ENCODE peak calls at places on chromosomes 1 and 21, in nine cellular contexts. C is heart right ventricle, W is aorta, M is neuronal stem cell, H is uterus, N is Panc1, E is endothelial cell of umbilical vein, I is heart left ventricle, F is Peyer's patch. V is an unnamed sample.

GRCh38 chr1:205800973-205801703 is 11.9 kb downstream of the SLC41A1 start:
- DNase-seq in C (no peak), W (no peak), M (no peak), H (no peak), N (no peak), E (no peak), I (no peak), F (no peak), V (no peak)

GRCh38 chr1:17272641-17273040 is 23.7 kb downstream of the PADI3 start:
- DNase-seq in C (no peak), W (peak; percentile 48), M (no peak), H (no peak), N (no peak), E (no peak), I (no peak), F (no peak), V (no peak)

GRCh38 chr1:226920446-226920894 is 19.6 kb upstream of the COQ8A start:
- DNase-seq in C (peak; percentile 71), W (no peak), M (no peak), H (no peak), N (no peak), E (no peak), I (peak; percentile 79), F (no peak), V (no peak)

GRCh38 chr1:30172757-30173156 is 550.6 kb downstream of the MATN1 start:
- DNase-seq in C (no peak), W (no peak), M (no peak), H (no peak), N (no peak), E (no peak), I (no peak), F (no peak), V (no peak)

GRCh38 chr1:225462714-225463574 is 35.1 kb upstream of the LBR start:
- DNase-seq in C (no peak), W (peak; percentile 39), M (no peak), H (peak; percentile 60), N (no peak), E (no peak), I (no peak), F (no peak), V (no peak)

GRCh38 chr1:106753069-106753468 is 303.4 kb upstream of the PRMT6 start:
- DNase-seq in C (no peak), W (no peak), M (no peak), H (no peak), N (no peak), E (no peak), I (no peak), F (no peak), V (no peak)

GRCh38 chr21:42597487-42598158 is 55.8 kb upstream of the PDE9A start:
- DNase-seq in C (no peak), W (no peak), M (no peak), H (no peak), N (no peak), E (no peak), I (no peak), F (no peak), V (no peak)

GRCh38 chr1:100597069-100597741 is 59.3 kb downstream of the GPR88 start:
- DNase-seq in C (no peak), W (no peak), M (no peak), H (no peak), N (no peak), E (peak; percentile 95), I (no peak), F (no peak), V (no peak)

GRCh38 chr1:114224196-114224907 is 70.7 kb upstream of the SYT6 start:
- DNase-seq in C (no peak), W (no peak), M (no peak), H (no peak), N (no peak), E (no peak), I (no peak), F (no peak), V (no peak)

GRCh38 chr1:68231627-68232303 is 558 bp downstream of the WLS start:
- DNase-seq in C (peak; percentile 48), W (peak; percentile 85), M (no peak), H (peak; percentile 80), N (no peak), E (peak; percentile 78), I (peak; percentile 61), F (peak; percentile 22), V (no peak)

GRCh38 chr1:239601108-239601507 is 214.7 kb downstream of the CHRM3 start:
- DNase-seq in C (no peak), W (no peak), M (no peak), H (no peak), N (no peak), E (no peak), I (no peak), F (no peak), V (no peak)

GRCh38 chr1:110426854-110427253 is 19.4 kb upstream of the LAMTOR5 start:
- DNase-seq in C (no peak), W (no peak), M (no peak), H (no peak), N (no peak), E (no peak), I (no peak), F (no peak), V (no peak)
- H3K27ac ChIP-seq in C (no peak overlapping the region), W (no peak overlapping the region), M (no peak overlapping the region), H (no peak overlapping the region), N (no peak overlapping the region), E (no peak overlapping the region), I (no peak overlapping the region), F (no peak overlapping the region), V (no peak overlapping the region)

GRCh38 chr1:19411612-19412011 is 73.7 kb downstream of the CAPZB start:
- DNase-seq in C (no peak), W (no peak), M (no peak), H (no peak), N (no peak), E (no peak), I (no peak), F (peak; percentile 66), V (no peak)

GRCh38 chr1:19410393-19410792 is 74.9 kb downstream of the CAPZB start:
- DNase-seq in C (no peak), W (no peak), M (no peak), H (no peak), N (no peak), E (no peak), I (no peak), F (no peak), V (no peak)

GRCh38 chr1:19413999-19414398 is 71.3 kb downstream of the CAPZB start:
- DNase-seq in C (no peak), W (no peak), M (no peak), H (no peak), N (no peak), E (no peak), I (no peak), F (no peak), V (no peak)

GRCh38 chr1:19414490-19414889 is 70.8 kb downstream of the CAPZB start:
- DNase-seq in C (no peak), W (no peak), M (no peak), H (peak; percentile 62), N (no peak), E (no peak), I (no peak), F (no peak), V (no peak)

DNA sequence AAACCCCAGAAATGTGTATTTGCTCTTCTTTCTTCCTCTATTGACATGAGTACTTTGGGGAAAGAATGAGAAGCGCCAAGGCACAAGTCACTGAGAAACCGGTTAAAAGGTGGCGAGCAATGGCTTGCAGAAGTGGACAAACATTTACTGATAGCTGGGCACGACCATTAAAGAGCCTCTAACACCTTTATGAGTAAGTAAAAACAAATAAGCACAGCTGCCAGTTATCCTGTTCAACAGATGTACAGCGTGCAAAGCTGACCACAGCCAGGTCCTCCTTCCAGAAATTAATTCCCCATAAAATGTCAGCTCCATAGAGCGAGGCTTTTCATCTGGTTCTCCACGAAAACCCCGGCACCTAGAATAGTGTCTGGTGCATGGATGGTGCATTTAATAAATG is 72.7 kb downstream of the CAPZB start:
- DNase-seq in C (no peak), W (no peak), M (no peak), H (no peak), N (no peak), E (no peak), I (no peak), F (no peak), V (no peak)
- H3K4me1 ChIP-seq in C (peaks cover 69% of the 10 kb centered on the region), W (no peaks in the 10 kb centered on the region), M (peaks cover 1% of the 10 kb centered on the region), H (peaks cover 9% of the 10 kb centered on the region), N (peaks cover 39% of the 10 kb centered on the region), E (no peaks in the 10 kb centered on the region), I (peaks cover 57% of the 10 kb centered on the region), F (peaks cover 8% of the 10 kb centered on the region), V (peaks cover 5% of the 10 kb centered on the region)

GRCh38 chr1:219163401-219163954 is 10.2 kb upstream of the LYPLAL1 start:
- DNase-seq in C (no peak), W (no peak), M (no peak), H (no peak), N (no peak), E (no peak), I (no peak), F (no peak), V (no peak)

GRCh38 chr1:219155140-219155539 is 18.5 kb upstream of the LYPLAL1 start:
- DNase-seq in C (no peak), W (no peak), M (no peak), H (no peak), N (no peak), E (no peak), I (peak; percentile 35), F (no peak), V (no peak)

GRCh38 chr1:219160942-219161341 is 12.7 kb upstream of the LYPLAL1 start:
- DNase-seq in C (no peak), W (no peak), M (no peak), H (no peak), N (no peak), E (no peak), I (no peak), F (no peak), V (no peak)

GRCh38 chr1:219161371-219161975 is 12.2 kb upstream of the LYPLAL1 start:
- DNase-seq in C (no peak), W (no peak), M (no peak), H (no peak), N (no peak), E (no peak), I (no peak), F (no peak), V (no peak)

DNA sequence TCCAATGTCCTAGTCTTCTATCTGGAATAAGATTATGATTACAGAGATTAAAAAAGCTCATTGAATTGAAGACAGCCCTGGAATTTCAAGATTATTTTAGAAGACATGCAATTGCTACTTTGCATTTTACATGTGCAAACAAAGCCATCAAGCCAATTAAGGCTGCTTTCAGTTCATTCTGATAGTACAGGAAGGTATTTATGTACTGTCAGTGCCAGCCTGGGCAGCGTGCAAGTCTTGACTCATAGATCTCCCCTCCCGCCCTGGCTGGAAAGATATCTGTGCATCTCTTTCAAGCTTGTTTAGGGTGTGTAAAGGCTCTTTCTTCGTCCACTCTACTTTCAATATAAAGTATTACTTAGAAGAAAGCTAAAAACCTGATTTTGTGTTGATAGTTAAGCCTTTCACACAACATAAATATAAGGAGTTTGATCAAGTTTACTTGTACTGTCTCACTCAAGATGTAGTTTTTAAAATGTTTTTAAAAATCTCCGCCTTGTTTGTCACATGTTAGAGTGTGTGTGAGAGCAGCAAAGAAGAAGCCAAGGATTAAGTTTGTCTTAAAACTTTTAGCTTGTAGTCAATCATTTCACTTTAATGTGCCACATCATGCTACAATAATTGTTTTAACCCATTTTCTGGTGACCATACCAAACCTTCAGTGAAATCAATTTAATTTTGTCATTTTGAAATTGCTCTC is 13.6 kb upstream of the LYPLAL1 start:
- DNase-seq in C (no peak), W (no peak), M (no peak), H (no peak), N (no peak), E (no peak), I (no peak), F (no peak), V (no peak)
- H3K4me3 ChIP-seq in C (no peak overlapping the region), W (no peak overlapping the region), M (no peak overlapping the region), H (no peak overlapping the region), N (no peak overlapping the region), E (no peak overlapping the region), I (no peak overlapping the region), F (no peak overlapping the region), V (no peak overlapping the region)

GRCh38 chr1:8554956-8555534 is 237.1 kb downstream of the SLC45A1 start:
- DNase-seq in C (no peak), W (no peak), M (no peak), H (peak; percentile 64), N (no peak), E (peak; percentile 53), I (no peak), F (no peak), V (no peak)
- H3K27ac ChIP-seq in C (no peak overlapping the region), W (no peak overlapping the region), M (no peak overlapping the region), H (peak overlapping the region; percentile 83), N (no peak overlapping the region), E (no peak overlapping the region), I (peak overlapping the region; percentile 3), F (no peak overlapping the region), V (no peak overlapping the region)